ENCODE peak calls at places on chromosome 1, in seven cellular contexts. V is ovary; I is CD8-positive, alpha-beta memory T cell; Y is right atrium auricular region; W is thyroid gland; X is heart left ventricle; L is left lung. F is an unnamed sample.

GRCh38 chr1:223667484-223668182 is 2.1 kb upstream of the CAPN8 start:
- DNase-seq in V (no peak), I (no peak), Y (no peak), W (no peak), X (no peak), L (no peak), F (no peak)

GRCh38 chr1:174713796-174714195 is 266.0 kb downstream of the GPR52 start:
- DNase-seq in V (no peak), I (no peak), Y (no peak), W (no peak), X (no peak), L (no peak), F (no peak)

GRCh38 chr1:31390071-31390470 is 17.2 kb upstream of the FABP3 start:
- DNase-seq in V (no peak), I (no peak), Y (no peak), W (no peak), X (no peak), L (no peak), F (no peak)

GRCh38 chr1:216815239-216815955 is 92.2 kb upstream of the ESRRG start:
- DNase-seq in V (no peak), I (no peak), Y (no peak), W (peak; percentile 53), X (peak; percentile 42), L (no peak), F (no peak)

GRCh38 chr1:198295186-198295585 is 138.4 kb downstream of the NEK7 start:
- DNase-seq in V (no peak), I (no peak), Y (no peak), W (no peak), X (no peak), L (no peak), F (no peak)

GRCh38 chr1:102886638-102887037 is 221.7 kb downstream of the COL11A1 start:
- DNase-seq in V (no peak), I (no peak), Y (no peak), W (no peak), X (no peak), L (no peak), F (no peak)

GRCh38 chr1:238642231-238642630 is 744.1 kb upstream of the CHRM3 start:
- DNase-seq in V (no peak), I (no peak), Y (no peak), W (no peak), X (no peak), L (no peak), F (no peak)

GRCh38 chr1:118783095-118783758 is 204.9 kb downstream of the TBX15 start:
- DNase-seq in V (no peak), I (no peak), Y (no peak), W (peak; percentile 35), X (no peak), L (no peak), F (no peak)

GRCh38 chr1:18573170-18573569 is 57.5 kb upstream of the PAX7 start:
- DNase-seq in V (no peak), I (no peak), Y (no peak), W (no peak), X (no peak), L (no peak), F (no peak)

GRCh38 chr1:118151312-118151937 is 33.6 kb downstream of the SPAG17 start:
- DNase-seq in V (no peak), I (no peak), Y (peak; percentile 69), W (peak; percentile 78), X (peak; percentile 34), L (no peak), F (no peak)

GRCh38 chr1:243267346-243268283 is 11.8 kb downstream of the SDCCAG8 start:
- DNase-seq in V (no peak), I (no peak), Y (no peak), W (no peak), X (no peak), L (peak; percentile 90), F (peak; percentile 87)

GRCh38 chr1:154808909-154809262 is 61.2 kb downstream of the KCNN3 start:
- DNase-seq in V (no peak), I (no peak), Y (no peak), W (peak; percentile 65), X (peak; percentile 55), L (no peak), F (no peak)

GRCh38 chr1:221939598-221939997 is 197.7 kb upstream of the DUSP10 start:
- DNase-seq in V (no peak), I (no peak), Y (no peak), W (no peak), X (no peak), L (no peak), F (no peak)

GRCh38 chr1:206786212-206786886 is 14.1 kb upstream of the IL10 start:
- DNase-seq in V (no peak), I (no peak), Y (no peak), W (no peak), X (no peak), L (no peak), F (no peak)

GRCh38 chr1:115670476-115671175 is 28.9 kb downstream of the VANGL1 start:
- DNase-seq in V (no peak), I (no peak), Y (no peak), W (peak; percentile 77), X (no peak), L (peak; percentile 80), F (no peak)

DNA sequence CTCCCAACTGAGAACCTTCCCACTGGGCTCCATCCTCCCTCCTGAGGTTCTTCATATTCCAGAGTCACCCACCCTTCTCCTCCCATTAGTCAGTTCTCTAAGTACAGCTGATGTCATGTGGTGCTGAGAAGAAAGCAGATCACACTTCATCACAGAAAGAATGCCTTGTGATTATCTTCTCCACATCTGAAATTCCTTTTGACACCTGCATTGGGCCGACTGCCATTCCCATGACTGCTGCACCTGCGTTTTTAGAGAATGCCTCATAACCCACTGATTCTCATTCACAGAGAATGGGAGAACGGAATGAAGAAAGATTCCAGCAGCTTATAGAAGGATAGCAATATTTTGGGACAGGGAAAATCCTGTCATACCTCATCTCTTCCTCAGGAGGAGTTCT is 14.3 kb downstream of the LEPR start:
- DNase-seq in V (no peak), I (no peak), Y (no peak), W (no peak), X (no peak), L (no peak), F (no peak)
- H3K27ac ChIP-seq in V (no peak overlapping the region), I (no peak overlapping the region), Y (no peak overlapping the region), W (no peak overlapping the region), X (no peak overlapping the region), L (no peak overlapping the region), F (no peak overlapping the region)

GRCh38 chr1:210416049-210416448 is 87.3 kb downstream of the HHAT start:
- DNase-seq in V (no peak), I (no peak), Y (no peak), W (no peak), X (no peak), L (no peak), F (no peak)
- H3K4me1 ChIP-seq in V (no peaks in the 10 kb centered on the region), I (no peaks in the 10 kb centered on the region), Y (no peaks in the 10 kb centered on the region), W (no peaks in the 10 kb centered on the region), X (no peaks in the 10 kb centered on the region), L (no peaks in the 10 kb centered on the region), F (no peaks in the 10 kb centered on the region)

GRCh38 chr1:201447911-201448871 is 20.8 kb downstream of the PHLDA3 start:
- DNase-seq in V (peak; percentile 44), I (peak; percentile 15), Y (peak; percentile 86), W (peak; percentile 76), X (peak; percentile 85), L (peak; percentile 92), F (peak; percentile 91)
- H3K27ac ChIP-seq in V (no peak overlapping the region), I (no peak overlapping the region), Y (peak overlapping the region; percentile 53), W (no peak overlapping the region), X (peak overlapping the region; percentile 68), L (peak overlapping the region; percentile 59), F (peak overlapping the region; percentile 59)

GRCh38 chr1:208232639-208233038 is 11.5 kb downstream of the PLXNA2 start:
- DNase-seq in V (no peak), I (no peak), Y (no peak), W (no peak), X (no peak), L (no peak), F (no peak)
- H3K4me1 ChIP-seq in V (peaks cover 62% of the 10 kb centered on the region), I (peaks cover 10% of the 10 kb centered on the region), Y (no peaks in the 10 kb centered on the region), W (peaks cover 84% of the 10 kb centered on the region), X (peaks cover 12% of the 10 kb centered on the region), L (peaks cover 67% of the 10 kb centered on the region), F (peaks cover 85% of the 10 kb centered on the region)

DNA sequence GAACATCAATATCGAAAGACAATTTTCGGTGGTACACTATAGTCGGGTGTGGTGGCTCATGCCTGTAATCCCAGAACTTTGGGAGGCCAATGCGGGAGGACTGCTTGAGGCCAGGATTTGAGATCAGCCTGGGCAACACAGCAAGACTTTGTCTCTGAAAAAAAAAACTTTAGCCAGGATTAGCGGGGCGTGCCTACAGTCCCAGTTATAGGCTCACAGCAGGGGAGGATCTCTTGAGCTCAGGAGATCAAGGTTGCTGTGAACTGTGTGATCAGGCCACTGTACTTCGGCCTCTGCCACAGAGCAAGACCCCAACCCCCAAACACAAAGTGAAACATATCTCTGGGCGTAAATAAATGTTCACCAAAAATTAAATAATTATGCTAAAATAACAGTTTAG is 1.6 kb downstream of the TADA1 start:
- DNase-seq in V (no peak), I (no peak), Y (no peak), W (no peak), X (no peak), L (no peak), F (no peak)
- H3K27ac ChIP-seq in V (no peak overlapping the region), I (no peak overlapping the region), Y (no peak overlapping the region), W (no peak overlapping the region), X (no peak overlapping the region), L (no peak overlapping the region), F (no peak overlapping the region)